ENCODE peak calls at places on chromosomes 5 and 9, in five cellular contexts. K is mucosa of descending colon, F is Caco-2, T is hepatocyte, O is upper lobe of right lung. R is an unnamed sample. For H3K4me1, the result is how much of the 10 kb centered on the place peaks cover.

GRCh38 chr9:631596-631995 is 209.9 kb upstream of the DMRT1 start:
- DNase-seq in K (no peak), F (no peak), T (no peak), O (no peak), R (no peak)

GRCh38 chr5:159102294-159102934 is 2.7 kb upstream of the EBF1 start:
- DNase-seq in K (no peak), F (no peak), T (no peak), O (no peak), R (no peak)

GRCh38 chr5:159427180-159428012 is 97.1 kb upstream of the IL12B start:
- DNase-seq in K (no peak), F (no peak), T (no peak), O (no peak), R (no peak)

GRCh38 chr5:113256671-113257452 is 177.9 kb downstream of the TSSK1B start:
- DNase-seq in K (no peak), F (no peak), T (no peak), O (no peak), R (no peak)

GRCh38 chr5:145941096-145941676 is 4.8 kb downstream of the SH3RF2 start:
- DNase-seq in K (no peak), F (no peak), T (no peak), O (no peak), R (no peak)

GRCh38 chr5:991472-992267 is 16.9 kb upstream of the NKD2 start:
- DNase-seq in K (no peak), F (no peak), T (peak), O (no peak), R (no peak)

GRCh38 chr5:37886207-37886905 is 46.5 kb upstream of the GDNF start:
- DNase-seq in K (no peak), F (no peak), T (peak), O (no peak), R (peak)

GRCh38 chr5:90020575-90021535 is 388.7 kb downstream of the CETN3 start:
- DNase-seq in K (no peak), F (no peak), T (peak), O (no peak), R (no peak)

GRCh38 chr5:73654171-73654811 is 28.3 kb downstream of the ARHGEF28 start:
- DNase-seq in K (no peak), F (no peak), T (peak), O (no peak), R (no peak)

GRCh38 chr5:173233347-173234128 is 1.5 kb downstream of the NKX2-5 start:
- DNase-seq in K (no peak), F (no peak), T (no peak), O (no peak), R (peak)

GRCh38 chr9:93962041-93962440 is 6.9 kb upstream of the BARX1 start:
- DNase-seq in K (no peak), F (no peak), T (no peak), O (no peak), R (no peak)

GRCh38 chr5:65199988-65200668 is 281.6 kb downstream of the ADAMTS6 start:
- DNase-seq in K (no peak), F (no peak), T (no peak), O (no peak), R (peak)

GRCh38 chr5:33885679-33886078 is 6.1 kb downstream of the ADAMTS12 start:
- DNase-seq in K (no peak), F (no peak), T (no peak), O (no peak), R (no peak)

GRCh38 chr5:93151121-93151520 is 429.9 kb downstream of the NR2F1-AS1 start:
- DNase-seq in K (no peak), F (no peak), T (no peak), O (no peak), R (no peak)

GRCh38 chr5:150329881-150330876 is 27.3 kb upstream of the TCOF1 start:
- DNase-seq in K (no peak), F (no peak), T (no peak), O (no peak), R (no peak)
- H3K4me1 ChIP-seq in K (under half), F (under half), T (under half), O (under half), R (under half)

GRCh38 chr9:101027246-101027645 is 1.3 kb upstream of the PLPPR1 start:
- DNase-seq in K (no peak), F (no peak), T (no peak), O (no peak), R (no peak)
- H3K4me3 ChIP-seq in K (no peak), F (no peak), T (no peak), O (no peak), R (no peak)

DNA sequence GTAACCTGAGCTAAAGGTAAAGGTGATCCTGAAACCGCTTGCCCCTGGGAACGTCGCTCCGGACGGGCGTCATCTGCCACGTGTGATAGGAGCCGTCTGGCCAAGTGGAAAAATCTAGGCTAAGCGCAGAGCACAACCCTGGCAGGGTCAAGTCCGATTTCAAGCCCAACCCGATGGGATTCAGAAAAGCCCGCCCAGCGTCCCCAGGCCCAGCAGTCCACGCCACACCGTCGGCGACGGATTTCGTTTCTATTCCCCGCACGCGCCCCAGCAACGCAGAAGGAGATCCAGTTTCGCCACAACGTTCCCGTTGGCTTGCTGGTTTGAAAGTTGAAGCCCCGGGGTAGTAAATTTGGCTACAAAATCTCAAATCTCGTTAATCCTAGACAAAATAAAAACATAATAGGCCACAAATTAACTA is 32.4 kb upstream of the NFIB start:
- DNase-seq in K (peak), F (no peak), T (no peak), O (no peak), R (no peak)
- H3K4me1 ChIP-seq in K (under half), F (under half), T (under half), O (under half), R (under half)

GRCh38 chr5:136203303-136203922 is 10.5 kb upstream of the SMIM32 start:
- DNase-seq in K (no peak), F (no peak), T (no peak), O (peak), R (no peak)
- H3K4me3 ChIP-seq in K (no peak), F (no peak), T (no peak), O (no peak), R (no peak)

GRCh38 chr5:134225780-134226440 is at the start of gene PPP2CA:
- DNase-seq in K (peak), F (peak), T (peak), O (peak), R (peak)

GRCh38 chr5:134224905-134225779 is 731 bp downstream of the PPP2CA start:
- DNase-seq in K (peak), F (peak), T (peak), O (peak), R (peak)

GRCh38 chr5:134227259-134227658 is 1.4 kb upstream of the PPP2CA start:
- DNase-seq in K (peak), F (no peak), T (peak), O (no peak), R (no peak)

GRCh38 chr5:134226441-134227192 is 744 bp upstream of the PPP2CA start:
- DNase-seq in K (peak), F (no peak), T (no peak), O (no peak), R (no peak)

DNA sequence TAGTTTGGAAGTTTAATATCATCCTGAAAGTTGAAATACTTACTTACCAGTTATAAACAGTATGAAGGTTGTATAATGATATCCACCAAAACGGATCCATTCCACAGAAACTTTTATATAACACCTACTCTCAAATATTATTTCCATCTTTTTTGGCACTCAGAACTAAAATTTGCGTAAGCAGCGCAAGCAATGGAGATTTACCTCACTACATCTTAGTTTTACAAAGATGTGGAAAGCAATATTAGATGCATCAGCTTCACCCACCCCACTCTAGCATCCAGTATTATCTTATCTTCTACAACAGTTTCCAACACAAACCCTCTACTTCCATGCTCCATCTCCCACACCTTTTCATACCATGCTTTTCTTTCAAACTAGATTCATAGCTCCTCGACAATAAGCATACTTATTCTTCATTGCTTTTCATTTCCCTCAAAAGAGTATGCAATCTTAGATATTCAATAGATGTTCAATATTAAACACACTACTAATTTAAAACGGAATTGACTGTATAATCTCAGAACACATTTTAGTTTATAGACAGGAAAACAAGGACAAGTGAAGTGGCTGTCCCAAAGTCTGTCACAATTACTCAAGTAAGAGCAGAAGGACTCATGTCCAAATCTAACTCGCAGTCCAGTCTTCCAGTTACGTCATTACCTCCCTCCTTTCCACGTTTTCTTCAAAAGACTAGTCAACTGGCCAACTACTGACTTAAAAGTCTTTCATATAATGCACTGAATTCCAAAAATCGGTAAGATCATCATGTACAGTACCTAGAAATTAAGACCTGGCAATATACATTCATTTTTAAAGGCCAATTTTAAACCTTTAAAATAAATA is 2.2 kb downstream of the PPP2CA start:
- DNase-seq in K (no peak), F (no peak), T (no peak), O (no peak), R (no peak)
- H3K4me1 ChIP-seq in K (under half), F (under half), T (under half), O (half or more), R (under half)

GRCh38 chr5:32320576-32320975 is 7.8 kb upstream of the MTMR12 start:
- DNase-seq in K (no peak), F (no peak), T (no peak), O (no peak), R (no peak)

GRCh38 chr5:32325067-32325466 is 12.3 kb upstream of the MTMR12 start:
- DNase-seq in K (no peak), F (no peak), T (no peak), O (no peak), R (no peak)

GRCh38 chr5:32323741-32324140 is 11.0 kb upstream of the MTMR12 start:
- DNase-seq in K (no peak), F (no peak), T (no peak), O (no peak), R (no peak)

GRCh38 chr5:32325616-32326015 is 12.9 kb upstream of the MTMR12 start:
- DNase-seq in K (no peak), F (no peak), T (no peak), O (no peak), R (no peak)

GRCh38 chr5:32322882-32323281 is 10.1 kb upstream of the MTMR12 start:
- DNase-seq in K (no peak), F (no peak), T (no peak), O (no peak), R (no peak)
- H3K4me3 ChIP-seq in K (no peak), F (no peak), T (no peak), O (no peak), R (no peak)

GRCh38 chr5:108617467-108618435 is 129.9 kb upstream of the FER start:
- DNase-seq in K (no peak), F (no peak), T (no peak), O (no peak), R (no peak)
- H3K4me1 ChIP-seq in K (under half), F (under half), T (under half), O (under half), R (under half)

GRCh38 chr9:126915846-126916543 is 1.4 kb downstream of the RALGPS1 start:
- DNase-seq in K (no peak), F (peak), T (peak), O (no peak), R (no peak)
- H3K4me3 ChIP-seq in K (no peak), F (peak), T (peak), O (peak), R (peak)

DNA sequence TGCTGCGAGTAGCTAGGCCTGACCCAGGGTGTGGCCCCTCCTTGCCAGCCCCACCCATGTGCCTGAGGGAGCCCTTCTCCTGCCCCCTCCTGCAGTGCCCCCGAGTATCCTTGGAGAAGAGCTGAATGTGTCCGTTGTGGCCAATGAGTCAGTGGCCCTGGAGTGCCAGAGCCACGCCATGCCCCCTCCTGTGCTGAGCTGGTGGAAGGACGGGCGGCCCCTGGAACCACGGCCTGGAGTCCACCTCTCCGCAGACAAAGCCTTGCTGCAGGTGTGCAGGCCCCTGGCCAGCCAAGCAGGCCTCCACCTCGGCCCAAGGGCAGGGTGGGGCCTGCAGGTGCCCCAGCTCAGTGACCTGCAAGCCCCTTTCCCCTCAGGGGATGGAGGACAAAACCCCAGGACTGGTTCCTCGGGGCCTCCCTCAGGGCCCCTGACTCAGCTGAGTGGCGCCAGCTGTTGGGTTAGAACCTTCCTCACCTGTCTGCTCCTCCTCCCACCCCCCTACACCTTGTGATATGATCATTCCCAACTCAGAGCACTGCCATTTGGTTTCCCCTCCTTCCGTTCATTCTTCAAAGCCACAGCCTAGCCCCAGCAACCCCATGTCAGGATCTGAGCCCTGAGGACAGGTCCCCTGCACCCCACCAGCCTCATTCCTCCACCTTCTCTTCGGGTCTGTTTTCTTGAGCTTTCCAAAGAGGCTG is 80.0 kb upstream of the ASS1 start:
- DNase-seq in K (no peak), F (no peak), T (no peak), O (no peak), R (no peak)
- H3K4me1 ChIP-seq in K (under half), F (under half), T (under half), O (under half), R (under half)

GRCh38 chr9:126515873-126516505 is 97.7 kb upstream of the LMX1B start:
- DNase-seq in K (no peak), F (no peak), T (no peak), O (no peak), R (no peak)

GRCh38 chr9:126513159-126514036 is 100.3 kb upstream of the LMX1B start:
- DNase-seq in K (no peak), F (peak), T (no peak), O (no peak), R (no peak)

GRCh38 chr9:126516561-126516935 is 97.2 kb upstream of the LMX1B start:
- DNase-seq in K (no peak), F (no peak), T (no peak), O (no peak), R (no peak)

GRCh38 chr9:126515001-126515872 is 98.5 kb upstream of the LMX1B start:
- DNase-seq in K (no peak), F (no peak), T (no peak), O (peak), R (no peak)

DNA sequence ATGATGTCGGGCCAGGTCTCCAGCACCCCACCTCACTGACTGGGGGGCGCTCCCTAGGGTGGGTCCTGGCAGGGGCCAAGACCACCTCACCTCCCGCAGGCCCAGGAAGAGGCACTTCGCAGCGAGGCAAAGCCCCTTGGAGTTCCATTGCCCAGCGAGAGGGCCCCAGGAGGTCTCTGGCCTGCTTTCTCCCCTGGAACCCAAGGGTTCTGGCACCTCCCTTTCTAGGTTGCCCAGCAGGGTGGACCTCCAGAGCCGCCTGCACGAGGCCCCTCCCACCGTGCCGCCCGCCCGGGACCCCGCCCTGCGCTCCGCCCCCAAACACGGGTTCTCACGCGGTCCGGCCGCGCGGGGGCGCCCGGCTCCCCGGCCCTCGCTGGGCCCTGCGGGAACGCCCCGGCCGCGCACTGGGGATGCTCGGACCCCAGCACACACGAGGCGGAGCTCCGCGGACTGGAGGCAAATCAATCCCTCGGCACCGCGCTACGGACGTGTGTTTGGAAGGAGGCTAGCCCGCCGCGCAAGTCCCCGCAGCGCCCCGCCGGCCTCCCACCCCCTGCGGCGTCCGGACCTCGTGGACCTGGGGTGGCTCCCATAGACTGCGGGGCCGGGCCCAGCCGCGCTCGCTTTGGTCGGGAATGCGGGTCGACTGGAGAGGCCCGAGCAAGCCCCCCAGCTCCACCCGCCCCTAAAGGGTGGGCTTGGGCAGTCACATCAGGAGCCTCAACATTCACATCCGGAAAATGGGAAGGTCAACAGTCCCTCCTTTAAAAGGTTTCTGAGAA is 99.5 kb upstream of the LMX1B start:
- DNase-seq in K (peak), F (peak), T (peak), O (peak), R (peak)
- H3K4me3 ChIP-seq in K (no peak), F (no peak), T (no peak), O (no peak), R (no peak)